ENCODE peak calls at places on chromosomes 4 and X, in five cellular contexts. F, Z, P, B and V are unnamed samples. For H3K4me1, the result is how much of the 10 kb centered on the place peaks cover.

GRCh38 chrX:287670-288069 is 6.5 kb downstream of the PLCXD1 start:
- DNase-seq in Z (no peak), F (no peak), P (no peak), B (no peak), V (no peak)

GRCh38 chr4:954211-955020 is 19.0 kb downstream of the DGKQ start:
- DNase-seq in P (no peak), B (no peak), F (peak), Z (no peak), V (no peak)

GRCh38 chr4:185142911-185143595 is at the start of gene SLC25A4:
- DNase-seq in Z (peak), P (peak), F (peak), B (peak), V (peak)

GRCh38 chrX:17737707-17738001 is 361 bp downstream of the SCML1 start:
- DNase-seq in Z (peak), P (no peak), B (peak), F (no peak), V (no peak)

GRCh38 chrX:38175140-38175539 is 45.5 kb downstream of the SRPX start:
- DNase-seq in F (peak), P (peak), Z (peak), B (peak), V (no peak)

GRCh38 chr4:144178414-144178813 is 37.9 kb upstream of the GYPA start:
- DNase-seq in F (no peak), P (no peak), Z (no peak), B (peak), V (no peak)

GRCh38 chrX:83934220-83934619 is 73.3 kb downstream of the CYLC1 start:
- DNase-seq in P (no peak), F (no peak), B (no peak), Z (no peak), V (no peak)

GRCh38 chr4:153205757-153206156 is 1.5 kb downstream of the TRIM2 start:
- DNase-seq in P (no peak), B (no peak), F (peak), Z (no peak), V (no peak)

GRCh38 chr4:15864771-15865566 is 73.6 kb downstream of the FGFBP1 start:
- DNase-seq in B (no peak), P (no peak), F (no peak), Z (no peak), V (no peak)

GRCh38 chr4:12844111-12844510 is 640.0 kb downstream of the RAB28 start:
- DNase-seq in Z (no peak), P (no peak), F (no peak), B (no peak), V (no peak)

DNA sequence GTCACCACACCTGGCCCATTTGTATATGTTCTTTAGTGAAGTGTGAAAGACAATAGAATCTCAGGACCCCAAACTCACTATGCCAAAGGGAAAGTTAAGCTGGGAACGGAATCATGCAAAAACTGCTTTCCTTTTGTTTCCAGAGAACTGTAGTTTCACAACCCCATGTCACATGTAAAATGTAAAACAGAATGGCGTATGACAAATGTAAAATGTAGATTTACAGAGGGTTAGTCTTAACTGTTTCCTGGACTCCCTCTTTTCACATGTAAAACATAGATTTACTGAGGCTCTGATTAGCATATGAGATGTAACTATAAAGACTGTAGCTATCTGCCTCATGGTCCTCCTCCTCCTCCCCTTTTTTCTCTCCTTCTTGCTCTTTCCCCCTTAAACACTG is 66.3 kb downstream of the ABLIM2 start:
- DNase-seq in B (no peak), P (no peak), Z (no peak), F (no peak), V (no peak)
- H3K4me1 ChIP-seq in B (under half), P (under half), Z (under half), F (under half), V (under half)

DNA sequence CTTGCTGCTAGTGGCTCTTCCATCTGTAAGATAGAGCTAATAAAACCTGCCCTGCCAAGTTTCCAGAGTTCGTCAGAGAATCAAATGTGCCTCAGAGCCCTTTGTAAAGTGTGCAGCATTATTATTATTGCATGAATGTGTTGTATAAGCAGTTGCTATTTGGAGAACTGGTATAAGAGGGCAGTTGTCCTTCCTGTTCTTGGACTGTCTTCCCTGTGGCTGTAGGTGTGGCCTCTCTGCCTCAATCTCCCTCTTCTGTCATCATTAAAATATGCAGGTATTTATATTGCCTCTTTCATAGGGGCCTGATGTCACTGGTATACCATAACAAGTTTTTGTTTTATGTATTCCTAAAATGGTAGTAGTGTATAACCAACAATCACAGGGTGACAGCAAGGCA is 3.8 kb downstream of the MTM1 start:
- DNase-seq in B (no peak), P (no peak), Z (no peak), F (peak), V (no peak)
- H3K4me1 ChIP-seq in B (under half), P (under half), Z (under half), F (under half), V (half or more)

DNA sequence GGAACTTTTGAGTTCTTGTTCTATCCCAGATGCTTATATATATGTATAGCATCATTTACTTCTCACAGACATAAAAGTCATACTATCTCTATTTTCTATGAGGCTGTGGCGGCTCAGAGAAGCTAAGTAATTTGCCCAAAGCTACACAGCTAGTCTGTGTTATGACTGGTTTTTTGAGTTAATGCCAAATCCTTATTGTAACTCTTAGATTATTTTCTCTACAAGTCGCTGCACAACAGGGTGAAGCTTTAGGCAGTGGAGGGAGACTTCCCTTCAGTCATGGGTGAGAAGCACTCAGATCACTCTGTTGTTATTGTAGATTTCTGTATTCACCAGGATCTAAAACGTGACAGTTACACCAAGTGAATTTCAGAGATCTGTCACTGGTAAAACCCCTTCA is 48.1 kb downstream of the WWC2 start:
- DNase-seq in F (no peak), P (no peak), Z (no peak), B (no peak), V (no peak)
- H3K4me1 ChIP-seq in F (under half), P (under half), Z (under half), B (under half), V (under half)

GRCh38 chr4:40300371-40301162 is 34.6 kb upstream of the CHRNA9 start:
- DNase-seq in P (no peak), F (no peak), B (no peak), Z (no peak), V (no peak)

GRCh38 chr4:40303751-40304150 is 31.4 kb upstream of the CHRNA9 start:
- DNase-seq in F (no peak), Z (no peak), B (no peak), P (no peak), V (no peak)

GRCh38 chr4:40299704-40300336 is 35.3 kb upstream of the CHRNA9 start:
- DNase-seq in B (no peak), F (no peak), P (no peak), Z (no peak), V (no peak)

GRCh38 chr4:40299126-40299525 is 36.0 kb upstream of the CHRNA9 start:
- DNase-seq in Z (no peak), F (no peak), B (no peak), P (no peak), V (no peak)

DNA sequence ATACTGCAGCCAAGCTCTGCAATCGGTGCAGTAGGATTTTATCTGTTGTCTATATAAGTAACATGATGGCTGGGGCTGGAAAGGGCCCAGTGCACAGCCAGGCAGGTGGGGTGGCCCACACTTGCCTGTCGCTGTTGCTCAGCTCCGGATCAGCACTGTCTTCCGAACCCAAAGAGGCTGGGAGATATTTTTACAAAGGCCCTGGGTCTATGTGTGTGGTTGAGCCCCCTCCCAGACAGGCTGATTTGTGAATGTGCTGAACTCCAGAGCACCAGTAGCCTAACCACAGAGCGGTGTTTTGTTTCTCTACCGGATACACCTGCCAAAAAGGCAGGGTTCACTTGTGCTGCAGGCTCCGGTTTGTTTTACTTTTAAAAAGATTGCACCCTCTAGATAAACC is 33.5 kb upstream of the CHRNA9 start:
- DNase-seq in P (no peak), B (no peak), Z (no peak), F (no peak), V (peak)
- H3K4me1 ChIP-seq in P (under half), B (under half), Z (under half), F (under half), V (half or more)

GRCh38 chrX:45445745-45446412 is 245.2 kb upstream of the DIPK2B start:
- DNase-seq in P (peak), F (no peak), Z (no peak), B (peak), V (no peak)
- H3K4me1 ChIP-seq in P (under half), F (under half), Z (under half), B (under half), V (under half)